ENCODE peak calls at places on chromosomes 7 and 10, in seven cellular contexts. One of them, this sample, is unnamed. For H3K4me1, the result is how much of the 10 kb centered on the place peaks cover.

GRCh38 chr10:59006511-59007306 is 169.7 kb upstream of the PHYHIPL start:
- DNase-seq in SJCRH30: no peak
- DNase-seq in ascending aorta: no peak
- DNase-seq in esophagus squamous epithelium: no peak
- DNase-seq in fibroblast of lung: peak
- DNase-seq in ovary: peak
- DNase-seq in CD8-positive, alpha-beta T cell: no peak
- DNase-seq in this sample: no peak

GRCh38 chr10:101995451-101996063 is 60.4 kb downstream of the ARMH3 start:
- DNase-seq in SJCRH30: no peak
- DNase-seq in CD8-positive, alpha-beta T cell: no peak
- DNase-seq in ovary: no peak
- DNase-seq in ascending aorta: no peak
- DNase-seq in esophagus squamous epithelium: no peak
- DNase-seq in fibroblast of lung: peak
- DNase-seq in this sample: no peak

GRCh38 chr10:57664815-57665214 is 602.9 kb downstream of the IPMK start:
- DNase-seq in ovary: no peak
- DNase-seq in ascending aorta: no peak
- DNase-seq in esophagus squamous epithelium: no peak
- DNase-seq in SJCRH30: no peak
- DNase-seq in CD8-positive, alpha-beta T cell: no peak
- DNase-seq in fibroblast of lung: no peak
- DNase-seq in this sample: no peak

GRCh38 chr10:127486355-127486754 is 62.8 kb upstream of the NPS start:
- DNase-seq in CD8-positive, alpha-beta T cell: no peak
- DNase-seq in fibroblast of lung: no peak
- DNase-seq in SJCRH30: no peak
- DNase-seq in ascending aorta: no peak
- DNase-seq in esophagus squamous epithelium: no peak
- DNase-seq in ovary: no peak
- DNase-seq in this sample: no peak

GRCh38 chr10:54096892-54097291 is 704.1 kb downstream of the PCDH15 start:
- DNase-seq in fibroblast of lung: no peak
- DNase-seq in esophagus squamous epithelium: no peak
- DNase-seq in ovary: no peak
- DNase-seq in CD8-positive, alpha-beta T cell: no peak
- DNase-seq in SJCRH30: no peak
- DNase-seq in ascending aorta: no peak
- DNase-seq in this sample: no peak

GRCh38 chr7:3198316-3198715 is 102.7 kb upstream of the SDK1 start:
- DNase-seq in CD8-positive, alpha-beta T cell: no peak
- DNase-seq in ascending aorta: no peak
- DNase-seq in ovary: no peak
- DNase-seq in fibroblast of lung: no peak
- DNase-seq in SJCRH30: no peak
- DNase-seq in esophagus squamous epithelium: no peak
- DNase-seq in this sample: no peak

GRCh38 chr7:69920802-69921201 is 322.5 kb downstream of the AUTS2 start:
- DNase-seq in ascending aorta: no peak
- DNase-seq in ovary: no peak
- DNase-seq in fibroblast of lung: no peak
- DNase-seq in esophagus squamous epithelium: no peak
- DNase-seq in SJCRH30: peak
- DNase-seq in CD8-positive, alpha-beta T cell: no peak
- DNase-seq in this sample: no peak

GRCh38 chr7:7221602-7222038 is 39.3 kb downstream of the C1GALT1 start:
- DNase-seq in ascending aorta: no peak
- DNase-seq in SJCRH30: no peak
- DNase-seq in CD8-positive, alpha-beta T cell: no peak
- DNase-seq in esophagus squamous epithelium: no peak
- DNase-seq in ovary: no peak
- DNase-seq in fibroblast of lung: peak
- DNase-seq in this sample: no peak

GRCh38 chr10:80664071-80664680 is 126.5 kb downstream of the SH2D4B start:
- DNase-seq in ascending aorta: no peak
- DNase-seq in esophagus squamous epithelium: no peak
- DNase-seq in fibroblast of lung: peak
- DNase-seq in CD8-positive, alpha-beta T cell: peak
- DNase-seq in SJCRH30: peak
- DNase-seq in ovary: peak
- DNase-seq in this sample: peak

GRCh38 chr7:155365146-155365874 is 67.6 kb downstream of the INSIG1 start:
- DNase-seq in esophagus squamous epithelium: no peak
- DNase-seq in ovary: no peak
- DNase-seq in CD8-positive, alpha-beta T cell: no peak
- DNase-seq in ascending aorta: no peak
- DNase-seq in SJCRH30: peak
- DNase-seq in fibroblast of lung: no peak
- DNase-seq in this sample: peak

GRCh38 chr10:67550838-67551402 is 145.1 kb downstream of the CTNNA3 start:
- DNase-seq in CD8-positive, alpha-beta T cell: no peak
- DNase-seq in ascending aorta: no peak
- DNase-seq in esophagus squamous epithelium: no peak
- DNase-seq in fibroblast of lung: no peak
- DNase-seq in ovary: no peak
- DNase-seq in SJCRH30: no peak
- DNase-seq in this sample: no peak

GRCh38 chr10:60286436-60287023 is 103.1 kb downstream of the ANK3 start:
- DNase-seq in CD8-positive, alpha-beta T cell: no peak
- DNase-seq in SJCRH30: no peak
- DNase-seq in ascending aorta: no peak
- DNase-seq in ovary: no peak
- DNase-seq in fibroblast of lung: no peak
- DNase-seq in esophagus squamous epithelium: no peak
- DNase-seq in this sample: no peak

GRCh38 chr10:11875183-11875498 is 52.0 kb downstream of the PROSER2 start:
- DNase-seq in fibroblast of lung: peak
- DNase-seq in SJCRH30: peak
- DNase-seq in CD8-positive, alpha-beta T cell: no peak
- DNase-seq in esophagus squamous epithelium: no peak
- DNase-seq in ascending aorta: no peak
- DNase-seq in ovary: no peak
- DNase-seq in this sample: no peak

GRCh38 chr7:73841689-73842247 is 548 bp downstream of the METTL27 start:
- DNase-seq in SJCRH30: no peak
- DNase-seq in CD8-positive, alpha-beta T cell: no peak
- DNase-seq in ascending aorta: no peak
- DNase-seq in fibroblast of lung: no peak
- DNase-seq in esophagus squamous epithelium: no peak
- DNase-seq in ovary: no peak
- DNase-seq in this sample: no peak

GRCh38 chr10:103451871-103452713 is at the start of gene CALHM2:
- DNase-seq in ascending aorta: no peak
- DNase-seq in esophagus squamous epithelium: no peak
- DNase-seq in fibroblast of lung: peak
- DNase-seq in SJCRH30: peak
- DNase-seq in ovary: peak
- DNase-seq in CD8-positive, alpha-beta T cell: peak
- DNase-seq in this sample: peak

DNA sequence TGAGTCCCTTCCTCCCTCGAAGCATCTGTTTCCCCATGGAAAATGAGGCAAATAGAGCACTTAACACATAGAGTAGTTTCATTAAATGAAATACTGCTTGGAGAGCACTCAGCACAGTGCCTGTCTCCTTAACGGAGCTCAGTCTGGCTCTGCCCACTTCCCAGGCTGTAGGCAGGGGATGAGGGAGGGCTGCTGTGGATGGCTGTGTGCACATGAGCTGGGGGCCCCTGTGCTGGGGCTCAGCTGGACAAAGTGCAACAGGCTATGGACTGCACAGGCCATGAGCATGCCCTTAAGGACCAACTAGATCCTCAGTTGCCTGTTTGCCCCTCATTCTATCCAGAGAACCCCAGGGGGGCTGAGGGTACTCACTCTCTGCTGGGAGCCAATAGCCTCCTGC is 14.5 kb downstream of the ZCCHC24 start:
- DNase-seq in esophagus squamous epithelium: no peak
- DNase-seq in ovary: no peak
- DNase-seq in CD8-positive, alpha-beta T cell: no peak
- DNase-seq in fibroblast of lung: no peak
- DNase-seq in ascending aorta: no peak
- DNase-seq in SJCRH30: no peak
- DNase-seq in this sample: no peak
- H3K4me1 ChIP-seq in esophagus squamous epithelium: under half
- H3K4me1 ChIP-seq in ovary: under half
- H3K4me1 ChIP-seq in CD8-positive, alpha-beta T cell: under half
- H3K4me1 ChIP-seq in fibroblast of lung: under half
- H3K4me1 ChIP-seq in ascending aorta: under half
- H3K4me1 ChIP-seq in SJCRH30: under half
- H3K4me1 ChIP-seq in this sample: under half

GRCh38 chr7:4689668-4690067 is 7.6 kb downstream of the FOXK1 start:
- DNase-seq in ovary: no peak
- DNase-seq in esophagus squamous epithelium: no peak
- DNase-seq in CD8-positive, alpha-beta T cell: no peak
- DNase-seq in ascending aorta: no peak
- DNase-seq in SJCRH30: no peak
- DNase-seq in fibroblast of lung: no peak
- DNase-seq in this sample: no peak

GRCh38 chr7:4692055-4692454 is 10.0 kb downstream of the FOXK1 start:
- DNase-seq in ovary: peak
- DNase-seq in fibroblast of lung: peak
- DNase-seq in SJCRH30: no peak
- DNase-seq in CD8-positive, alpha-beta T cell: no peak
- DNase-seq in ascending aorta: no peak
- DNase-seq in esophagus squamous epithelium: no peak
- DNase-seq in this sample: no peak

GRCh38 chr7:4693152-4693551 is 11.1 kb downstream of the FOXK1 start:
- DNase-seq in CD8-positive, alpha-beta T cell: no peak
- DNase-seq in fibroblast of lung: no peak
- DNase-seq in esophagus squamous epithelium: no peak
- DNase-seq in ovary: no peak
- DNase-seq in ascending aorta: no peak
- DNase-seq in SJCRH30: no peak
- DNase-seq in this sample: no peak

GRCh38 chr7:4689151-4689550 is 7.1 kb downstream of the FOXK1 start:
- DNase-seq in CD8-positive, alpha-beta T cell: no peak
- DNase-seq in fibroblast of lung: peak
- DNase-seq in esophagus squamous epithelium: no peak
- DNase-seq in ascending aorta: no peak
- DNase-seq in ovary: no peak
- DNase-seq in SJCRH30: no peak
- DNase-seq in this sample: peak

DNA sequence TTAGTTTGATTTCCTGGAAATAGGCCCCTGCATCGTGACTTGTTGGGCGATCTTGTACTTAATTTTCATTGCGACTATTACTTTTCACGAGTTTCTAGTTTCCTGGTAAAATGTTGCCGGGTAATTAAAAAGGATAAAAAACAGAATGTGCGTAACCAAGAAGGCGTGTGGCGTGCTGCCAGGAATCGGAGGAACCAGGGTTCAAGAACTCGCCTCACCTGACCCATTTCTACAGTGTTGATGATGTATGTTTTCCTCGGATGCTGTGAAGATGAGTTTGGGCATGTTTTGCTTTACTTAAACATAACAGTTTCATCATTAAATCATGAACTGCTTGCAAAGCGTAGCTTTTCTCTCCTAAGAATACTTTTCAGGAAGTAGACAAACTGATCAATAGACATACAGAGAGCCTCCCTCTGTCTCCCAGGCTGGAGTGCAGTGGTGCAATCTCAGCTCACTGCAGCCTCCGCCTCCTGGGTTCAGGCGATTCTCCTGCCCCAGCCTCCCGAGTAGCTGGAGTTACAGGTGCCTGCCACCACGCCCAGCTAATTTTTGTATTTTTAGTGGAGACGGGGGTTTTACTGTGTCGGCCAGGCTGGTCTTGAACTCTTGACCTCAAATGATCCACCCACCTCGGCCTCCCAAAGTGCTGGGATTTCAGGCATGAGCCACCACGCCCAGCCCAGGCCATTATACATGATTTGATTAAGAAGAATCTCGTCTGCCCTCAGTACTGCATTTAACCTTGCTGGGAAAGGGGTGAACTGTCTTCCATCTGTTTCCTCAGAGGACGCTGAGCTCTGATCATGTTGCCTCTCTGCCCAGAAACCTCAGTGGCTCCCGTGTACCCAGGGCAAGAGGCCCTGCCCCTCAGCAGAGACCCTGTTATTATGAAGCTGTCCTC is 9.1 kb downstream of the FOXK1 start:
- DNase-seq in ascending aorta: no peak
- DNase-seq in CD8-positive, alpha-beta T cell: no peak
- DNase-seq in esophagus squamous epithelium: no peak
- DNase-seq in SJCRH30: no peak
- DNase-seq in ovary: no peak
- DNase-seq in fibroblast of lung: no peak
- DNase-seq in this sample: no peak
- H3K27ac ChIP-seq in ascending aorta: peak
- H3K27ac ChIP-seq in CD8-positive, alpha-beta T cell: no peak
- H3K27ac ChIP-seq in esophagus squamous epithelium: no peak
- H3K27ac ChIP-seq in SJCRH30: no peak
- H3K27ac ChIP-seq in ovary: peak
- H3K27ac ChIP-seq in fibroblast of lung: peak
- H3K27ac ChIP-seq in this sample: peak

GRCh38 chr7:87505122-87505521 is 29.6 kb upstream of the ABCB4 start:
- DNase-seq in CD8-positive, alpha-beta T cell: no peak
- DNase-seq in fibroblast of lung: no peak
- DNase-seq in esophagus squamous epithelium: no peak
- DNase-seq in ovary: no peak
- DNase-seq in ascending aorta: no peak
- DNase-seq in SJCRH30: no peak
- DNase-seq in this sample: no peak
- H3K4me1 ChIP-seq in CD8-positive, alpha-beta T cell: under half
- H3K4me1 ChIP-seq in fibroblast of lung: under half
- H3K4me1 ChIP-seq in esophagus squamous epithelium: under half
- H3K4me1 ChIP-seq in ovary: under half
- H3K4me1 ChIP-seq in ascending aorta: under half
- H3K4me1 ChIP-seq in SJCRH30: under half
- H3K4me1 ChIP-seq in this sample: under half

GRCh38 chr10:50882540-50882983 is 2.9 kb downstream of the A1CF start:
- DNase-seq in CD8-positive, alpha-beta T cell: no peak
- DNase-seq in ascending aorta: no peak
- DNase-seq in SJCRH30: no peak
- DNase-seq in esophagus squamous epithelium: no peak
- DNase-seq in ovary: no peak
- DNase-seq in fibroblast of lung: no peak
- DNase-seq in this sample: no peak

GRCh38 chr10:50885097-50885859 is at the start of gene A1CF:
- DNase-seq in SJCRH30: no peak
- DNase-seq in ovary: no peak
- DNase-seq in ascending aorta: no peak
- DNase-seq in CD8-positive, alpha-beta T cell: no peak
- DNase-seq in fibroblast of lung: no peak
- DNase-seq in esophagus squamous epithelium: no peak
- DNase-seq in this sample: no peak

GRCh38 chr10:50883624-50884023 is 1.8 kb downstream of the A1CF start:
- DNase-seq in ovary: no peak
- DNase-seq in ascending aorta: no peak
- DNase-seq in SJCRH30: no peak
- DNase-seq in esophagus squamous epithelium: no peak
- DNase-seq in CD8-positive, alpha-beta T cell: no peak
- DNase-seq in fibroblast of lung: no peak
- DNase-seq in this sample: no peak

DNA sequence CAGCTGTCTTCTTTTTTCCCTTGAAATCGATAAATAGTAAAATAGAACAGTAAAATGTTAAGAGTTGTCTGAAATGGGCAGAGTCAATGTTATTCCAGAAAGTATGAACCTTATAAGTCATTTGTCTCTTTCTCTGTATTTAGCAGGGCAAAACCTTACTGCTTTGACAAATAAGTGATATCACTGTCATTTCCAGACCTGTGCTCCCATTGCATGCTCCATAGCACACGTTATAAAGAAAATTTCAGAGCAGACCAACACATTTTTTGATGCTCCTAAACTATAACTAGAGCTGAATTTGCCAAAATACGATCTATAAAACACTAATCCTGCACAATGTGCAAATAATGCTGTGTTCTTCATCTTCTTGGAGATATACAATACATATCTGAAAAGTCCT is 1.1 kb downstream of the A1CF start:
- DNase-seq in CD8-positive, alpha-beta T cell: no peak
- DNase-seq in ovary: no peak
- DNase-seq in esophagus squamous epithelium: no peak
- DNase-seq in SJCRH30: no peak
- DNase-seq in ascending aorta: no peak
- DNase-seq in fibroblast of lung: no peak
- DNase-seq in this sample: no peak
- H3K27ac ChIP-seq in CD8-positive, alpha-beta T cell: no peak
- H3K27ac ChIP-seq in ovary: no peak
- H3K27ac ChIP-seq in esophagus squamous epithelium: no peak
- H3K27ac ChIP-seq in SJCRH30: no peak
- H3K27ac ChIP-seq in ascending aorta: no peak
- H3K27ac ChIP-seq in fibroblast of lung: no peak
- H3K27ac ChIP-seq in this sample: no peak